ENCODE peak calls at places on chromosome 14, in four cellular contexts. T, G, H and C are unnamed samples.

GRCh38 chr14:90587252-90587910 is 190.6 kb downstream of the CALM1 start:
- DNase-seq in G (no peak), H (no peak), T (no peak), C (no peak)

GRCh38 chr14:94099006-94099405 is 11.5 kb upstream of the IFI27 start:
- DNase-seq in H (no peak), G (no peak), T (no peak), C (no peak)

GRCh38 chr14:51462182-51462581 is 189.5 kb upstream of the FRMD6 start:
- DNase-seq in T (no peak), H (no peak), G (no peak), C (no peak)

GRCh38 chr14:81246561-81247270 is 26.0 kb upstream of the GTF2A1 start:
- DNase-seq in G (no peak), H (no peak), T (no peak), C (no peak)

GRCh38 chr14:104078031-104078455 is 7.5 kb upstream of the ASPG start:
- DNase-seq in G (peak), T (peak), H (peak), C (peak)

GRCh38 chr14:39229222-39229543 is 4.5 kb upstream of the MIA2 start:
- DNase-seq in G (no peak), T (no peak), H (no peak), C (no peak)

GRCh38 chr14:51806026-51806590 is 54.3 kb upstream of the GNG2 start:
- DNase-seq in H (no peak), G (no peak), T (no peak), C (no peak)

GRCh38 chr14:92747701-92748258 is 647 bp downstream of the LGMN start:
- DNase-seq in H (no peak), G (peak), T (no peak), C (peak)

GRCh38 chr14:26394114-26394855 is 203.5 kb downstream of the NOVA1 start:
- DNase-seq in H (no peak), T (no peak), G (no peak), C (no peak)

DNA sequence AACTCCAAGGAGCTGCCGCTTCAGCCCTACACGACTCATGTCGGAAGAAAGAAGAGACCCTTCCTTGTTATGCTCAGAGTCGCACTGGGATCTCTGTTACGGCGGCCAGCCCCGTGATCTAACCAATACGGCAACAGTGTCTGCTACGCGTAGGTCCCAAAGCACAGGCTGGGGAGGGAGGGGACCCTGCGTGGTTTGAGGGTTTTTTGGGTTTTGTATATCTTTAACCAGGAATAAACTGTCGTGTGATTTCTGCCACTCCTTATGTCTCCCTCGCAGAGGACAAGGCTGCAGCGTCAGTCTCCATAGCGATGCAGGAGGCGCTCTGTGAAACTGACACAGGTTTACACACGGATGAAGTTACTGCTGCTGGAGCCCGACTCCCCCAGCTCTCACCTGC is 60.0 kb upstream of the DIO3 start:
- DNase-seq in G (no peak), H (no peak), T (no peak), C (no peak)
- TF ChIP-seq JUND in G (no peak), H (no peak), T (no peak), C (no peak)

GRCh38 chr14:21455592-21455911 is 371 bp downstream of the CHD8 start:
- DNase-seq in G (no peak), T (no peak), H (no peak), C (no peak)
- TF ChIP-seq JUND in G (no peak), T (no peak), H (no peak), C (no peak)

DNA sequence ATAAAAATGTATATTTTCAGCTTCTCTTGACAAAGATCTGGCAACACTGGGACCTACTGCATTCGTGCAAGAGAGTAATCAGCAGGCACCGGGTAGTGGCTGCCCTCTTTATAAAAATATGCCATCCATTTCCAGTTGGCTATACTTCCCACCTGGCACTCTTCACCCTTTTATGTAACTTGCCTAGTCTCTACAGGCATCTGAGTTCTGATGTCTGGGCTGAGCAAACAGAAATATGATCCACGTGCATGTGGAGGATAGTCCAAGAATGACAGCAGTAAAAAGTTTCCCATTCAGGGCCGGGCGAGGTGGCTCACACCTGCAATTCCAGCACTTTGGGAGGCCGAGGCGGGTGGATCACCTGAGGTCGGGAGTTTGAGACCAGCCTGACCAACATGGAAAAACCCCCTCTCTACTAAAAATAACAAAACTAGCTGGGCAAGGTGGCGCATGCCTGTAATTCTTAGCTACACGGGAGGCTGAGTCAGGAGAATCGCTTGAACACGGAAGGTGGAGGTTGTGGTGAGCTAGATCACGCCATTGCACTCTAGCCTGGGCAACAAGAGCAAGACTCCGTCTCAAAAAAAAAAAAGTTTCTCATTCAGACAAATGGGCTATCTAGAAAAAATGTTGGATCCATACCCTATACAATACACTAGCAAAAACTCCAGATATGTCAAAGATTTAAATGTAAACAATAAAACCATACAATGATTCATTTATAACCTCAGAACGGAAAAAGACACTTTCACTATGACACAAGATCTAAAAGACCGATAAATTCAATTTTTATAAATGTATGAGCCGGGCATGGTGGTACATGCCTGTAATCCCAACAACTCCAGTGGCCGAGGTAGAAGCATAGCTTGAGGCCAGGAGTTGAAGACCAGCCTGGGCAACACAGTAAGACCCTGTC is 2.2 kb upstream of the SOS2 start:
- DNase-seq in H (no peak), T (no peak), G (peak), C (peak)
- TF ChIP-seq JUND in H (no peak), T (no peak), G (no peak), C (no peak)

GRCh38 chr14:89578048-89578619 is 161.1 kb upstream of the FOXN3 start:
- DNase-seq in T (no peak), H (no peak), G (no peak), C (no peak)
- TF ChIP-seq JUND in T (no peak), H (no peak), G (no peak), C (no peak)

DNA sequence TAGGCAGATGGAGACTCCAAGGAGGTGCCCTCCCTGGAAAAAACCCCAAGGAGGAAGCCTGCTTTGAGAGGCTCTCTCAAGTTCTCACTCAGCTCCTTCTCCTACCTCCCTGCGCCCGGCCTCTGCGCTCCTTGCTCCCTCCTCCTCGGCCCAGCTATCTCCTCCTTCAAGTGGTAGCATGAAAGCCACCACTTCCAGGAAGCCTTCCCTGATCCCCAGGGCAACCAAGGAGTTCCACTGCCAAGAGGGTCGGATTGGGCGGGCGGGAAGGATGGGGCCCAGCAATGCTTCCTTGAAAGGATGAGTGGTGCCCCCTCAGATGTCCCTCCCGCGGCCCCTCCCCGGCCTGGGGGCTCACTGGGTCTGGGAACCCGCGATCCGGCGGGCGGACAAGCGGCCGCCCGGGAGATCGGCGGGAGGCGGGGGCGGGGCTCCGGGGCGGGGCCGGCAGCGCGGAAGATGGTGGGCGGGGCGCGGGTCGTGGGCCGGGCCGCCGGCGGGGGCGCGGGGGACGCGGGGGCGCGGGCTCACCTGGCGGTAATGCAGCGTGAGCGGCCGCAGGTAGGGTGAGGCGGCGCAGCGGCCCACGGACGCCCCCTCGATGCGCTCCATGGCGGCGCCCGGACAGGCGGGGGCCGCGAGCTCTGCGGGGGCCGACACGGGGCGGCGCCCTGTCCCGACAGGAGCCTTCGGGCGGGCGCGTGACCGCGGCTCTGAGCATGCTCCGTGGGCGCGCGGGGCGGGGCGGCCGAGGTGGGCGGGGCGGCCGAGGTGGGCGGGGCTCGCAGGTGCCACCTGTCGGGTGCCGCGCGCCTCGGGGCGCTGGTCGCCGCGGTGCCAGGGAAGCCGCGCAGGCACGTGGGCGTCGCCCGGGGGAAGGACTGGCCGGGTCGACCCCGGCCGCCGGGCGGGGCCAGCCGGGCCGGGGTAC is at the start of gene NUDT14:
- DNase-seq in G (no peak), H (peak), T (peak), C (peak)
- TF ChIP-seq JUND in G (no peak), H (no peak), T (no peak), C (no peak)

GRCh38 chr14:35952584-35952983 is 126.4 kb downstream of the BRMS1L start:
- DNase-seq in H (no peak), G (no peak), T (no peak), C (no peak)

GRCh38 chr14:35944847-35945246 is 118.7 kb downstream of the BRMS1L start:
- DNase-seq in H (peak), G (peak), T (peak), C (peak)

GRCh38 chr14:35949933-35950332 is 123.8 kb downstream of the BRMS1L start:
- DNase-seq in H (no peak), T (no peak), G (peak), C (no peak)
- TF ChIP-seq JUND in H (no peak), T (no peak), G (no peak), C (no peak)

GRCh38 chr14:72892103-72892878 is 1.6 kb downstream of the DPF3 start:
- DNase-seq in H (no peak), T (no peak), G (no peak), C (no peak)
- TF ChIP-seq JUND in H (no peak), T (no peak), G (no peak), C (no peak)